ENCODE peak calls at places on chromosomes 12 and 14, in eight cellular contexts. V is H9, S is mammary epithelial cell, J is endothelial cell of umbilical vein, L is MM.1S, I is H1, T is HCT116, Z is neural progenitor cell. W is an unnamed sample.

GRCh38 chr12:2959508-2960431 is 573 bp downstream of the TEAD4 start:
- DNase-seq in V (peak; percentile 56), S (peak; percentile 60), J (peak; percentile 72), L (peak; percentile 27), I (peak; percentile 73), T (no peak), Z (peak; percentile 77), W (peak; percentile 80)

GRCh38 chr12:50633950-50634349 is 129.2 kb downstream of the DIP2B start:
- DNase-seq in V (no peak), S (no peak), J (no peak), L (no peak), I (no peak), T (no peak), Z (no peak), W (peak; percentile 93)

GRCh38 chr14:51498411-51499227 is 153.1 kb upstream of the FRMD6 start:
- DNase-seq in V (no peak), S (peak; percentile 94), J (no peak), L (no peak), I (no peak), T (no peak), Z (no peak), W (peak; percentile 32)

GRCh38 chr14:93977790-93978581 is 1.6 kb upstream of the ASB2 start:
- DNase-seq in V (no peak), S (peak; percentile 42), J (no peak), L (peak; percentile 88), I (no peak), T (no peak), Z (no peak), W (no peak)

GRCh38 chr12:108526482-108527234 is 11.6 kb downstream of the FICD start:
- DNase-seq in V (no peak), S (no peak), J (no peak), L (peak; percentile 82), I (no peak), T (no peak), Z (peak; percentile 91), W (peak; percentile 61)

GRCh38 chr12:53949631-53950440 is 4.9 kb upstream of the HOXC12 start:
- DNase-seq in V (peak; percentile 72), S (no peak), J (no peak), L (no peak), I (peak; percentile 67), T (no peak), Z (no peak), W (no peak)

GRCh38 chr14:105527381-105528196 is 1.2 kb downstream of the TMEM121 start:
- DNase-seq in V (no peak), S (no peak), J (no peak), L (no peak), I (no peak), T (no peak), Z (no peak), W (no peak)

GRCh38 chr12:75236206-75236605 is 26.6 kb upstream of the KCNC2 start:
- DNase-seq in V (no peak), S (peak; percentile 63), J (no peak), L (no peak), I (no peak), T (no peak), Z (no peak), W (no peak)

GRCh38 chr14:89665262-89665661 is 248.2 kb upstream of the FOXN3 start:
- DNase-seq in V (no peak), S (no peak), J (no peak), L (no peak), I (no peak), T (no peak), Z (no peak), W (no peak)

GRCh38 chr12:3315201-3315661 is 175.8 kb upstream of the PRMT8 start:
- DNase-seq in V (no peak), S (peak; percentile 71), J (peak; percentile 84), L (no peak), I (no peak), T (no peak), Z (no peak), W (peak; percentile 24)

GRCh38 chr12:17588968-17589367 is 501.0 kb downstream of the RERGL start:
- DNase-seq in V (peak; percentile 64), S (peak; percentile 13), J (no peak), L (peak; percentile 68), I (no peak), T (peak; percentile 4), Z (peak; percentile 73), W (peak; percentile 37)

GRCh38 chr14:75430106-75430505 is 2.3 kb downstream of the JDP2 start:
- DNase-seq in V (peak; percentile 21), S (no peak), J (no peak), L (no peak), I (no peak), T (no peak), Z (no peak), W (peak; percentile 79)

GRCh38 chr12:120388711-120389431 is 19.9 kb upstream of the MSI1 start:
- DNase-seq in V (peak; percentile 91), S (no peak), J (no peak), L (no peak), I (peak; percentile 88), T (no peak), Z (peak; percentile 97), W (peak; percentile 12)

GRCh38 chr12:130334937-130335336 is 2.8 kb upstream of the PIWIL1 start:
- DNase-seq in V (peak; percentile 60), S (peak; percentile 1), J (no peak), L (no peak), I (peak; percentile 54), T (no peak), Z (peak; percentile 40), W (no peak)

DNA sequence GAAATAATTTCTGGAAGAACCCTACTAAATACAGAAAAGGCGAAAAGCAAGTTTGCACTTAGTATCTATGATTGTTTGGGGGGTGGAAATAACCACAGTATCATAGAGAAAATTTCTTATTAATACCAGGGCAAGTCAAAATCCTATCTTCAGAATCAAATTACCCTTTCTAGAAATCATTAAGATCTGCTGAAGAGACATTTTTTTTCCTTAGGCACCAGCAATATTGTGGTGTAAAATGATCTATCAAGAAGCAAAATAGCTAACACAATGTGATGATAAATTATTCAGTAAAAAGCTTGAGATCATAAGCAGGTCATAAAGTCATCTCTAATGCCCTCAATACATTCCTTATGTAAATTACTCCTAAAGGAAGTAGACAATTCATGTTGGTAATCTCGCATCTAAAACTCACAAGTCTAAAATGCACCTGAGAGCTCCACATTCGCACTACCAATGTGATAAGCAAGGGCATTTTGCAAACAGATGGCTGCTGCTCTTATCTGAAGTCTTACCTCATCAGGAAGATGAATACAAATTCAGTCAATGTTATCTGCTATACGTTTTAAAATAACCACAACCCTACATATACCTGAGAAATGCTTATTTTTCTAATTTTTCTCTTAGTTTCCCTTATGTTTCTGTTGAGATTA is 14.6 kb downstream of the HEATR5A start:
- DNase-seq in V (no peak), S (no peak), J (no peak), L (no peak), I (no peak), T (no peak), Z (no peak), W (no peak)
- H2AFZ ChIP-seq in V (no peak overlapping the region), S (no peak overlapping the region), J (no peak overlapping the region), L (no peak overlapping the region), I (no peak overlapping the region), T (no peak overlapping the region), Z (no peak overlapping the region), W (no peak overlapping the region)

GRCh38 chr12:66008985-66009384 is 121.6 kb downstream of the LLPH start:
- DNase-seq in V (no peak), S (no peak), J (no peak), L (no peak), I (no peak), T (no peak), Z (no peak), W (no peak)

GRCh38 chr12:66010787-66011547 is 119.6 kb downstream of the LLPH start:
- DNase-seq in V (no peak), S (no peak), J (no peak), L (no peak), I (no peak), T (no peak), Z (no peak), W (no peak)

GRCh38 chr12:66014818-66015217 is 115.7 kb downstream of the LLPH start:
- DNase-seq in V (no peak), S (peak; percentile 33), J (no peak), L (no peak), I (no peak), T (no peak), Z (no peak), W (peak; percentile 24)

GRCh38 chr12:66011731-66012130 is 118.8 kb downstream of the LLPH start:
- DNase-seq in V (no peak), S (no peak), J (peak; percentile 33), L (no peak), I (no peak), T (no peak), Z (no peak), W (peak; percentile 50)

DNA sequence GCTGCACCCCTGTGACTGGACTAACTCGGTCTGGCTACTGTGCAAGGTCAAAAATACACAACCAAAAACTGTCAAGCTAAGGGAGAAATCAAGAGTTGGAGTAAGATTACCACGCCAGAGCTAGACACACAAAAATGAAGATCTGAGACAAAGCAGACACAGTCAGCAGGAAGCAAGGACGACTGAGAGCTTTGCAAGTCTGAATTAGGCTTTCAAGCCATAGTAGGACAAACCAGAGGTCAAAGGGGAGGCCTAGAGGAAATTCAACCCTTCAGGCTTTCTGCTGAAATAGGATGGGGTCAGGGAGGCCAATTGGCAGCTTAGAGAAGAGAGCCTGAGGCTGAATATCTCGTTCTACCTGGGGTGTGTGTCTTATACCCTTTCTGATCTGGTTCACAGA is 117.3 kb downstream of the LLPH start:
- DNase-seq in V (no peak), S (no peak), J (no peak), L (no peak), I (no peak), T (no peak), Z (peak; percentile 77), W (no peak)
- H2AFZ ChIP-seq in V (peak overlapping the region; percentile 48), S (peak overlapping the region; percentile 29), J (no peak overlapping the region), L (no peak overlapping the region), I (peak overlapping the region; percentile 57), T (no peak overlapping the region), Z (no peak overlapping the region), W (no peak overlapping the region)

GRCh38 chr14:60161176-60162107 is 3.8 kb downstream of the DHRS7 start:
- DNase-seq in V (peak; percentile 48), S (no peak), J (no peak), L (no peak), I (no peak), T (no peak), Z (no peak), W (peak; percentile 72)

GRCh38 chr14:60164404-60164716 is 838 bp downstream of the DHRS7 start:
- DNase-seq in V (no peak), S (no peak), J (no peak), L (no peak), I (no peak), T (no peak), Z (no peak), W (no peak)

GRCh38 chr14:60165547-60165876 is 314 bp upstream of the DHRS7 start:
- DNase-seq in V (no peak), S (no peak), J (no peak), L (no peak), I (no peak), T (no peak), Z (no peak), W (no peak)

GRCh38 chr14:60164717-60165546 is at the start of gene DHRS7:
- DNase-seq in V (peak; percentile 71), S (peak; percentile 70), J (peak; percentile 82), L (peak; percentile 67), I (peak; percentile 79), T (peak; percentile 51), Z (peak; percentile 92), W (peak; percentile 92)

GRCh38 chr14:60163741-60164140 is 1.5 kb downstream of the DHRS7 start:
- DNase-seq in V (no peak), S (no peak), J (no peak), L (no peak), I (no peak), T (no peak), Z (peak; percentile 44), W (peak; percentile 5)
- H2AFZ ChIP-seq in V (no peak overlapping the region), S (no peak overlapping the region), J (no peak overlapping the region), L (no peak overlapping the region), I (no peak overlapping the region), T (no peak overlapping the region), Z (no peak overlapping the region), W (peak overlapping the region; percentile 91)

GRCh38 chr12:126897102-126897501 is 1369.9 kb upstream of the TMEM132C start:
- DNase-seq in V (no peak), S (no peak), J (no peak), L (no peak), I (no peak), T (no peak), Z (no peak), W (no peak)
- H2AFZ ChIP-seq in V (no peak overlapping the region), S (no peak overlapping the region), J (no peak overlapping the region), L (no peak overlapping the region), I (no peak overlapping the region), T (no peak overlapping the region), Z (no peak overlapping the region), W (no peak overlapping the region)